ENCODE peak calls at places on chromosomes 2 and 18, in five cellular contexts. N is colonic mucosa, X is esophagus squamous epithelium, G is lower lobe of right lung, U is GM12864. E is an unnamed sample.

GRCh38 chr2:106701134-106701994 is 184.6 kb downstream of the ST6GAL2 start:
- DNase-seq in U (no peak), X (no peak), G (no peak), N (peak; percentile 53), E (no peak)

GRCh38 chr2:240782221-240782885 is 37.7 kb downstream of the KIF1A start:
- DNase-seq in X (no peak), G (no peak), N (no peak), U (no peak), E (no peak)

GRCh38 chr2:234478121-234478858 is 18.6 kb downstream of the ARL4C start:
- DNase-seq in N (no peak), U (no peak), X (no peak), G (no peak), E (no peak)

GRCh38 chr2:135525786-135526185 is 5.2 kb downstream of the ZRANB3 start:
- DNase-seq in N (no peak), G (no peak), U (peak; percentile 33), X (no peak), E (no peak)

GRCh38 chr18:21735452-21736015 is 5.1 kb upstream of the MIB1 start:
- DNase-seq in U (no peak), G (peak; percentile 72), N (peak; percentile 89), X (no peak), E (peak; percentile 27)

GRCh38 chr2:113965644-113966043 is 75.8 kb downstream of the ACTR3 start:
- DNase-seq in X (no peak), G (no peak), U (peak; percentile 24), N (peak; percentile 50), E (peak; percentile 66)

GRCh38 chr2:1514391-1515072 is 101.3 kb downstream of the TPO start:
- DNase-seq in U (no peak), N (peak; percentile 2), X (no peak), G (no peak), E (no peak)

GRCh38 chr18:42736074-42736473 is 379.4 kb downstream of the RIT2 start:
- DNase-seq in N (no peak), U (no peak), X (no peak), G (no peak), E (no peak)

GRCh38 chr2:197269173-197269572 is 41.4 kb downstream of the ANKRD44 start:
- DNase-seq in X (no peak), N (no peak), G (no peak), U (no peak), E (no peak)

GRCh38 chr2:99488999-99489757 is 639 bp downstream of the REV1 start:
- DNase-seq in G (peak; percentile 84), U (no peak), X (no peak), N (peak; percentile 40), E (peak; percentile 61)

GRCh38 chr2:113390133-113390849 is 47.2 kb upstream of the ZNG1B start:
- DNase-seq in G (no peak), U (peak; percentile 78), X (no peak), N (peak; percentile 84), E (peak; percentile 90)

GRCh38 chr18:58451115-58451971 is 177.5 kb downstream of the ALPK2 start:
- DNase-seq in U (no peak), G (no peak), X (no peak), N (no peak), E (no peak)

GRCh38 chr2:120684691-120685402 is 50.8 kb upstream of the GLI2 start:
- DNase-seq in G (no peak), N (no peak), U (no peak), X (no peak), E (no peak)

GRCh38 chr2:184835081-184835728 is 236.9 kb downstream of the ZNF804A start:
- DNase-seq in G (no peak), N (no peak), X (no peak), U (no peak), E (no peak)

GRCh38 chr2:159968282-159968900 is 94.0 kb downstream of the PLA2R1 start:
- DNase-seq in X (no peak), N (peak; percentile 25), G (no peak), U (peak; percentile 12), E (peak; percentile 76)

GRCh38 chr2:159285929-159286708 is at the start of gene WDSUB1:
- DNase-seq in X (no peak), N (peak; percentile 70), U (no peak), G (peak; percentile 87), E (peak; percentile 79)

GRCh38 chr2:238039151-238039550 is 21.6 kb upstream of the SCLY start:
- DNase-seq in N (no peak), X (no peak), G (no peak), U (no peak), E (no peak)

GRCh38 chr2:40147360-40147759 is 304.5 kb downstream of the SLC8A1 start:
- DNase-seq in X (no peak), U (no peak), N (no peak), G (no peak), E (no peak)

GRCh38 chr2:10405441-10405840 is 42.7 kb downstream of the ODC1 start:
- DNase-seq in G (peak; percentile 76), U (no peak), N (no peak), X (no peak), E (peak; percentile 86)

GRCh38 chr2:240981273-240981672 is 17.1 kb upstream of the SNED1 start:
- DNase-seq in N (no peak), G (no peak), X (no peak), U (no peak), E (no peak)

GRCh38 chr2:70248145-70248809 is at the start of gene TIA1:
- DNase-seq in U (peak; percentile 95), X (peak; percentile 85), N (peak; percentile 99), G (peak; percentile 99), E (peak; percentile 99)

GRCh38 chr18:77207540-77207939 is 42.1 kb upstream of the GALR1 start:
- DNase-seq in G (peak; percentile 78), X (no peak), U (peak; percentile 26), N (peak; percentile 54), E (peak; percentile 51)

GRCh38 chr2:70703900-70704549 is 64.0 kb downstream of the ADD2 start:
- DNase-seq in X (no peak), U (no peak), N (no peak), G (no peak), E (no peak)

GRCh38 chr18:4704766-4705165 is 249.7 kb upstream of the DLGAP1 start:
- DNase-seq in X (no peak), U (no peak), G (no peak), N (no peak), E (no peak)

GRCh38 chr2:48651127-48651526 is 33.5 kb downstream of the GTF2A1L start:
- DNase-seq in U (no peak), X (no peak), N (no peak), G (no peak), E (peak; percentile 47)

GRCh38 chr2:124476291-124476690 is 451.2 kb downstream of the CNTNAP5 start:
- DNase-seq in U (no peak), N (no peak), X (no peak), G (no peak), E (no peak)

GRCh38 chr2:176814740-176815367 is 397.7 kb upstream of the HNRNPA3 start:
- DNase-seq in X (no peak), G (no peak), U (peak; percentile 12), N (no peak), E (peak; percentile 38)

GRCh38 chr18:63591725-63592124 is 4.6 kb downstream of the SERPINB13 start:
- DNase-seq in X (no peak), N (no peak), G (no peak), U (no peak), E (no peak)

GRCh38 chr2:159399716-159400525 is 113.4 kb upstream of the WDSUB1 start:
- DNase-seq in U (no peak), N (no peak), X (no peak), G (no peak), E (no peak)

GRCh38 chr2:1742300-1742679 is 2.0 kb downstream of the PXDN start:
- DNase-seq in U (no peak), X (no peak), N (no peak), G (no peak), E (no peak)

GRCh38 chr2:74690571-74690970 is 36.5 kb downstream of the SEMA4F start:
- DNase-seq in U (no peak), X (no peak), G (no peak), N (peak; percentile 63), E (peak; percentile 68)

GRCh38 chr2:43927442-43927841 is 68.3 kb downstream of the LRPPRC start:
- DNase-seq in U (no peak), X (no peak), N (no peak), G (no peak), E (no peak)
- H3K4me3 ChIP-seq in U (no peak overlapping the region), X (no peak overlapping the region), N (no peak overlapping the region), G (no peak overlapping the region), E (no peak overlapping the region)

GRCh38 chr2:230924470-230925341 is at the start of gene GPR55:
- DNase-seq in X (no peak), U (no peak), G (peak; percentile 48), N (peak; percentile 50), E (no peak)

GRCh38 chr2:230921806-230922595 is 3.0 kb downstream of the GPR55 start:
- DNase-seq in N (no peak), X (no peak), U (no peak), G (no peak), E (no peak)

GRCh38 chr2:230924092-230924469 is 961 bp downstream of the GPR55 start:
- DNase-seq in N (no peak), X (no peak), G (peak; percentile 35), U (no peak), E (no peak)

GRCh38 chr2:230925443-230925878 is 419 bp upstream of the GPR55 start:
- DNase-seq in X (no peak), U (no peak), N (no peak), G (no peak), E (no peak)

DNA sequence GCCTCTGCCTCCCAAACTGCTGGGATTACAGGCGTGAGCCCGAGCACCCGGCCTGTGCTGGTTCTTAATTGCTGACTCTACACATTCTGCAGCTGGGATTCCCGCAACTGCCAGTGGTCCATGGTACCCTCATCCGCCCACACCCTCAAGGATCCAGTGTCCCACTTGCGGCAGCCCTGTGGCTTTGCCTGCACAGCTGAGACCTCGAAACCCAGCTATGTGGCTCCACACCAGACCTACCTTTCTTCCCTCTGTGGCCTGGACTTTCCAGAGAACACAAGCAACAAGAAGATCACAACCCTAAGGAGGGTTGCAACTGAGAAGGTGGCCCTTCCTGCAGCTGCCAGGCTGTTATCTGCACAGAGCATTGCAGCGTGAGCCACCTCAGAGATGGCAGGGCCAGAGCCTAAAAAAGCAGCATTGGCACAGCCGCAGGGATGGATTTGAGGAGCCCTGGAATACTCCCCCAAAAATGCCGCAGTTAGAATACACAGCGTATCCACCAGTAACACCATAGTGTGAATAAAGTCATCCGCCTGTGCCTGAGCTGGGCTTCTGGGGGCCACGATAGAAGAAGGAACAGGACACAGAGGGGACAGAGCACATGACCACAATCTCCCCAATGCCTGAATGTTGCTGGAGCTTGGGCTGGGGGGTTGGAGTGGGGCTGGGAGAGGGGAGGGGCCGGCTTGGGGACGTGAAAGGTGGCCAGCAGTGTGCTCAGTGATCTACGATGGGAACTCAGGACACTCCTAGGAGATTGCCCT is 1.9 kb downstream of the GPR55 start:
- DNase-seq in G (no peak), N (no peak), X (no peak), U (no peak), E (no peak)
- H3K4me3 ChIP-seq in G (no peak overlapping the region), N (no peak overlapping the region), X (no peak overlapping the region), U (peak overlapping the region; percentile 67), E (no peak overlapping the region)

GRCh38 chr2:33497177-33497787 is 20.8 kb downstream of the RASGRP3 start:
- DNase-seq in U (peak; percentile 91), N (no peak), G (no peak), X (no peak), E (peak; percentile 88)
- H3K4me3 ChIP-seq in U (peak overlapping the region; percentile 48), N (no peak overlapping the region), G (no peak overlapping the region), X (no peak overlapping the region), E (no peak overlapping the region)

DNA sequence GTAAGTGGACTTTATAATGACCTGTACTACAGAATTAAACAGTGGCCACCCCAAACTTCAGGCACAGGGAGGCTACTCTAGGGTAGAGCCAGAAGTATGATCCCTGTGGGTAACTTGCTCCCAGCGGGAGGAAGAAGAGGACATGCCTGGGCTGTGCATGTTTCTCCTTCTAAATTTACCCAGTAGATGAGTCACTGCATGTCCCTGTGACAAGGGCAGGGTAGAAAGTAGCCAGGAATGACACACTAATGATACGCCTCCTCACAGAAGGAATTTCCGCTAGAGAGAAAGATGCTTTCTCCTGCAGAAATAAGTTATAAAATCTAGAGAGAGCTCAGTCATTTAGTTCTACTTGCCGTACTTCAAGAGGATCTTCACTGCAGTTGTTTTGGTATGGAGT is 7.5 kb downstream of the ACYP2 start:
- DNase-seq in N (no peak), X (no peak), G (no peak), U (no peak), E (no peak)
- H3K4me3 ChIP-seq in N (no peak overlapping the region), X (no peak overlapping the region), G (no peak overlapping the region), U (no peak overlapping the region), E (no peak overlapping the region)